ENCODE peak calls at places on chromosome 9, in seven cellular contexts. One of them, this sample, is unnamed.

GRCh38 chr9:112553256-112553826 is 66.7 kb downstream of the KIAA1958 start:
- DNase-seq in stimulated activated CD4-positive, alpha-beta T cell treated with anti-CD3 and anti-CD28 coated beads, TNF-alpha, amount 100 ng/mL, for 24 hours: no peak
- DNase-seq in activated naive CD4-positive, alpha-beta T cell: no peak
- DNase-seq in cardiac septum: no peak
- DNase-seq in mesendoderm: no peak
- DNase-seq in cardiac fibroblast: no peak
- DNase-seq in fibroblast of gingiva: no peak
- DNase-seq in this sample: no peak

GRCh38 chr9:125405938-125406811 is 144.5 kb downstream of the GAPVD1 start:
- DNase-seq in stimulated activated CD4-positive, alpha-beta T cell treated with anti-CD3 and anti-CD28 coated beads, TNF-alpha, amount 100 ng/mL, for 24 hours: no peak
- DNase-seq in activated naive CD4-positive, alpha-beta T cell: no peak
- DNase-seq in cardiac septum: no peak
- DNase-seq in mesendoderm: no peak
- DNase-seq in cardiac fibroblast: peak
- DNase-seq in fibroblast of gingiva: no peak
- DNase-seq in this sample: no peak

GRCh38 chr9:117707561-117707960 is 3.4 kb downstream of the TLR4 start:
- DNase-seq in stimulated activated CD4-positive, alpha-beta T cell treated with anti-CD3 and anti-CD28 coated beads, TNF-alpha, amount 100 ng/mL, for 24 hours: no peak
- DNase-seq in activated naive CD4-positive, alpha-beta T cell: no peak
- DNase-seq in cardiac septum: no peak
- DNase-seq in mesendoderm: no peak
- DNase-seq in cardiac fibroblast: peak
- DNase-seq in fibroblast of gingiva: no peak
- DNase-seq in this sample: no peak

GRCh38 chr9:124220551-124221451 is 36.9 kb upstream of the NEK6 start:
- DNase-seq in stimulated activated CD4-positive, alpha-beta T cell treated with anti-CD3 and anti-CD28 coated beads, TNF-alpha, amount 100 ng/mL, for 24 hours: no peak
- DNase-seq in activated naive CD4-positive, alpha-beta T cell: no peak
- DNase-seq in cardiac septum: peak
- DNase-seq in mesendoderm: peak
- DNase-seq in cardiac fibroblast: peak
- DNase-seq in fibroblast of gingiva: peak
- DNase-seq in this sample: no peak

GRCh38 chr9:2243666-2244555 is 228.8 kb downstream of the SMARCA2 start:
- DNase-seq in stimulated activated CD4-positive, alpha-beta T cell treated with anti-CD3 and anti-CD28 coated beads, TNF-alpha, amount 100 ng/mL, for 24 hours: no peak
- DNase-seq in activated naive CD4-positive, alpha-beta T cell: no peak
- DNase-seq in cardiac septum: no peak
- DNase-seq in mesendoderm: no peak
- DNase-seq in cardiac fibroblast: peak
- DNase-seq in fibroblast of gingiva: no peak
- DNase-seq in this sample: no peak

GRCh38 chr9:114276908-114277821 is 45.7 kb upstream of the ORM1 start:
- DNase-seq in stimulated activated CD4-positive, alpha-beta T cell treated with anti-CD3 and anti-CD28 coated beads, TNF-alpha, amount 100 ng/mL, for 24 hours: no peak
- DNase-seq in activated naive CD4-positive, alpha-beta T cell: no peak
- DNase-seq in cardiac septum: peak
- DNase-seq in mesendoderm: no peak
- DNase-seq in cardiac fibroblast: peak
- DNase-seq in fibroblast of gingiva: peak
- DNase-seq in this sample: no peak

GRCh38 chr9:134879664-134880483 is 736 bp upstream of the FCN2 start:
- DNase-seq in stimulated activated CD4-positive, alpha-beta T cell treated with anti-CD3 and anti-CD28 coated beads, TNF-alpha, amount 100 ng/mL, for 24 hours: no peak
- DNase-seq in activated naive CD4-positive, alpha-beta T cell: no peak
- DNase-seq in cardiac septum: no peak
- DNase-seq in mesendoderm: no peak
- DNase-seq in cardiac fibroblast: no peak
- DNase-seq in fibroblast of gingiva: no peak
- DNase-seq in this sample: no peak

GRCh38 chr9:115170674-115171073 is 52.7 kb upstream of the TNC start:
- DNase-seq in stimulated activated CD4-positive, alpha-beta T cell treated with anti-CD3 and anti-CD28 coated beads, TNF-alpha, amount 100 ng/mL, for 24 hours: no peak
- DNase-seq in activated naive CD4-positive, alpha-beta T cell: no peak
- DNase-seq in cardiac septum: no peak
- DNase-seq in mesendoderm: peak
- DNase-seq in cardiac fibroblast: peak
- DNase-seq in fibroblast of gingiva: peak
- DNase-seq in this sample: no peak

GRCh38 chr9:35882996-35883395 is 12.8 kb upstream of the OR13J1 start:
- DNase-seq in stimulated activated CD4-positive, alpha-beta T cell treated with anti-CD3 and anti-CD28 coated beads, TNF-alpha, amount 100 ng/mL, for 24 hours: no peak
- DNase-seq in activated naive CD4-positive, alpha-beta T cell: no peak
- DNase-seq in cardiac septum: no peak
- DNase-seq in mesendoderm: no peak
- DNase-seq in cardiac fibroblast: peak
- DNase-seq in fibroblast of gingiva: no peak
- DNase-seq in this sample: no peak

GRCh38 chr9:72315089-72315509 is 49.9 kb downstream of the ZFAND5 start:
- DNase-seq in stimulated activated CD4-positive, alpha-beta T cell treated with anti-CD3 and anti-CD28 coated beads, TNF-alpha, amount 100 ng/mL, for 24 hours: no peak
- DNase-seq in activated naive CD4-positive, alpha-beta T cell: no peak
- DNase-seq in cardiac septum: no peak
- DNase-seq in mesendoderm: no peak
- DNase-seq in cardiac fibroblast: peak
- DNase-seq in fibroblast of gingiva: peak
- DNase-seq in this sample: no peak

GRCh38 chr9:6564868-6565267 is 80.7 kb downstream of the GLDC start:
- DNase-seq in stimulated activated CD4-positive, alpha-beta T cell treated with anti-CD3 and anti-CD28 coated beads, TNF-alpha, amount 100 ng/mL, for 24 hours: no peak
- DNase-seq in activated naive CD4-positive, alpha-beta T cell: no peak
- DNase-seq in cardiac septum: no peak
- DNase-seq in mesendoderm: no peak
- DNase-seq in cardiac fibroblast: peak
- DNase-seq in fibroblast of gingiva: peak
- DNase-seq in this sample: no peak

GRCh38 chr9:135554718-135555117 is 6.8 kb upstream of the PAEP start:
- DNase-seq in stimulated activated CD4-positive, alpha-beta T cell treated with anti-CD3 and anti-CD28 coated beads, TNF-alpha, amount 100 ng/mL, for 24 hours: no peak
- DNase-seq in activated naive CD4-positive, alpha-beta T cell: no peak
- DNase-seq in cardiac septum: no peak
- DNase-seq in mesendoderm: no peak
- DNase-seq in cardiac fibroblast: no peak
- DNase-seq in fibroblast of gingiva: peak
- DNase-seq in this sample: no peak

GRCh38 chr9:126423022-126423708 is 96.5 kb downstream of the MVB12B start:
- DNase-seq in stimulated activated CD4-positive, alpha-beta T cell treated with anti-CD3 and anti-CD28 coated beads, TNF-alpha, amount 100 ng/mL, for 24 hours: no peak
- DNase-seq in activated naive CD4-positive, alpha-beta T cell: no peak
- DNase-seq in cardiac septum: no peak
- DNase-seq in mesendoderm: no peak
- DNase-seq in cardiac fibroblast: no peak
- DNase-seq in fibroblast of gingiva: no peak
- DNase-seq in this sample: no peak

GRCh38 chr9:112750111-112750766 is at the start of gene SNX30:
- DNase-seq in stimulated activated CD4-positive, alpha-beta T cell treated with anti-CD3 and anti-CD28 coated beads, TNF-alpha, amount 100 ng/mL, for 24 hours: peak
- DNase-seq in activated naive CD4-positive, alpha-beta T cell: no peak
- DNase-seq in cardiac septum: peak
- DNase-seq in mesendoderm: peak
- DNase-seq in cardiac fibroblast: peak
- DNase-seq in fibroblast of gingiva: peak
- DNase-seq in this sample: peak

GRCh38 chr9:114156311-114156657 is 947 bp downstream of the COL27A1 start:
- DNase-seq in stimulated activated CD4-positive, alpha-beta T cell treated with anti-CD3 and anti-CD28 coated beads, TNF-alpha, amount 100 ng/mL, for 24 hours: peak
- DNase-seq in activated naive CD4-positive, alpha-beta T cell: no peak
- DNase-seq in cardiac septum: no peak
- DNase-seq in mesendoderm: no peak
- DNase-seq in cardiac fibroblast: no peak
- DNase-seq in fibroblast of gingiva: no peak
- DNase-seq in this sample: no peak

GRCh38 chr9:137797206-137798120 is 80.1 kb upstream of the CACNA1B start:
- DNase-seq in stimulated activated CD4-positive, alpha-beta T cell treated with anti-CD3 and anti-CD28 coated beads, TNF-alpha, amount 100 ng/mL, for 24 hours: no peak
- DNase-seq in activated naive CD4-positive, alpha-beta T cell: no peak
- DNase-seq in cardiac septum: no peak
- DNase-seq in mesendoderm: no peak
- DNase-seq in cardiac fibroblast: no peak
- DNase-seq in fibroblast of gingiva: no peak
- DNase-seq in this sample: no peak

GRCh38 chr9:133340256-133340655 is 4.3 kb upstream of the SURF6 start:
- DNase-seq in stimulated activated CD4-positive, alpha-beta T cell treated with anti-CD3 and anti-CD28 coated beads, TNF-alpha, amount 100 ng/mL, for 24 hours: no peak
- DNase-seq in activated naive CD4-positive, alpha-beta T cell: no peak
- DNase-seq in cardiac septum: no peak
- DNase-seq in mesendoderm: no peak
- DNase-seq in cardiac fibroblast: no peak
- DNase-seq in fibroblast of gingiva: no peak
- DNase-seq in this sample: no peak

GRCh38 chr9:71879644-71880174 is 31.3 kb downstream of the ABHD17B start:
- DNase-seq in stimulated activated CD4-positive, alpha-beta T cell treated with anti-CD3 and anti-CD28 coated beads, TNF-alpha, amount 100 ng/mL, for 24 hours: no peak
- DNase-seq in activated naive CD4-positive, alpha-beta T cell: no peak
- DNase-seq in cardiac septum: no peak
- DNase-seq in mesendoderm: no peak
- DNase-seq in cardiac fibroblast: no peak
- DNase-seq in fibroblast of gingiva: no peak
- DNase-seq in this sample: no peak

GRCh38 chr9:138052635-138053320 is 175.2 kb downstream of the CACNA1B start:
- DNase-seq in stimulated activated CD4-positive, alpha-beta T cell treated with anti-CD3 and anti-CD28 coated beads, TNF-alpha, amount 100 ng/mL, for 24 hours: no peak
- DNase-seq in activated naive CD4-positive, alpha-beta T cell: no peak
- DNase-seq in cardiac septum: peak
- DNase-seq in mesendoderm: no peak
- DNase-seq in cardiac fibroblast: no peak
- DNase-seq in fibroblast of gingiva: no peak
- DNase-seq in this sample: no peak

GRCh38 chr9:131275332-131276106 is 791 bp downstream of the FAM78A start:
- DNase-seq in stimulated activated CD4-positive, alpha-beta T cell treated with anti-CD3 and anti-CD28 coated beads, TNF-alpha, amount 100 ng/mL, for 24 hours: no peak
- DNase-seq in activated naive CD4-positive, alpha-beta T cell: no peak
- DNase-seq in cardiac septum: no peak
- DNase-seq in mesendoderm: peak
- DNase-seq in cardiac fibroblast: no peak
- DNase-seq in fibroblast of gingiva: no peak
- DNase-seq in this sample: no peak

GRCh38 chr9:116081437-116082110 is 72.0 kb upstream of the PAPPA start:
- DNase-seq in stimulated activated CD4-positive, alpha-beta T cell treated with anti-CD3 and anti-CD28 coated beads, TNF-alpha, amount 100 ng/mL, for 24 hours: no peak
- DNase-seq in activated naive CD4-positive, alpha-beta T cell: no peak
- DNase-seq in cardiac septum: no peak
- DNase-seq in mesendoderm: no peak
- DNase-seq in cardiac fibroblast: peak
- DNase-seq in fibroblast of gingiva: peak
- DNase-seq in this sample: no peak

GRCh38 chr9:134181648-134182034 is 17.3 kb upstream of the RNU6ATAC start:
- DNase-seq in stimulated activated CD4-positive, alpha-beta T cell treated with anti-CD3 and anti-CD28 coated beads, TNF-alpha, amount 100 ng/mL, for 24 hours: no peak
- DNase-seq in activated naive CD4-positive, alpha-beta T cell: no peak
- DNase-seq in cardiac septum: peak
- DNase-seq in mesendoderm: no peak
- DNase-seq in cardiac fibroblast: no peak
- DNase-seq in fibroblast of gingiva: no peak
- DNase-seq in this sample: no peak

GRCh38 chr9:2722715-2723114 is 5.4 kb downstream of the KCNV2 start:
- DNase-seq in stimulated activated CD4-positive, alpha-beta T cell treated with anti-CD3 and anti-CD28 coated beads, TNF-alpha, amount 100 ng/mL, for 24 hours: no peak
- DNase-seq in activated naive CD4-positive, alpha-beta T cell: no peak
- DNase-seq in cardiac septum: no peak
- DNase-seq in mesendoderm: peak
- DNase-seq in cardiac fibroblast: peak
- DNase-seq in fibroblast of gingiva: peak
- DNase-seq in this sample: no peak

GRCh38 chr9:36486454-36486932 is 86.2 kb upstream of the MELK start:
- DNase-seq in stimulated activated CD4-positive, alpha-beta T cell treated with anti-CD3 and anti-CD28 coated beads, TNF-alpha, amount 100 ng/mL, for 24 hours: no peak
- DNase-seq in activated naive CD4-positive, alpha-beta T cell: no peak
- DNase-seq in cardiac septum: no peak
- DNase-seq in mesendoderm: no peak
- DNase-seq in cardiac fibroblast: peak
- DNase-seq in fibroblast of gingiva: peak
- DNase-seq in this sample: peak

GRCh38 chr9:20873240-20873860 is 158.1 kb downstream of the HACD4 start:
- DNase-seq in stimulated activated CD4-positive, alpha-beta T cell treated with anti-CD3 and anti-CD28 coated beads, TNF-alpha, amount 100 ng/mL, for 24 hours: no peak
- DNase-seq in activated naive CD4-positive, alpha-beta T cell: no peak
- DNase-seq in cardiac septum: no peak
- DNase-seq in mesendoderm: no peak
- DNase-seq in cardiac fibroblast: peak
- DNase-seq in fibroblast of gingiva: peak
- DNase-seq in this sample: no peak

GRCh38 chr9:129256959-129257713 is 79.1 kb upstream of the IER5L start:
- DNase-seq in stimulated activated CD4-positive, alpha-beta T cell treated with anti-CD3 and anti-CD28 coated beads, TNF-alpha, amount 100 ng/mL, for 24 hours: no peak
- DNase-seq in activated naive CD4-positive, alpha-beta T cell: no peak
- DNase-seq in cardiac septum: no peak
- DNase-seq in mesendoderm: no peak
- DNase-seq in cardiac fibroblast: no peak
- DNase-seq in fibroblast of gingiva: no peak
- DNase-seq in this sample: no peak

GRCh38 chr9:137461316-137461662 is 2.2 kb upstream of the NSMF start:
- DNase-seq in stimulated activated CD4-positive, alpha-beta T cell treated with anti-CD3 and anti-CD28 coated beads, TNF-alpha, amount 100 ng/mL, for 24 hours: no peak
- DNase-seq in activated naive CD4-positive, alpha-beta T cell: no peak
- DNase-seq in cardiac septum: no peak
- DNase-seq in mesendoderm: no peak
- DNase-seq in cardiac fibroblast: no peak
- DNase-seq in fibroblast of gingiva: no peak
- DNase-seq in this sample: no peak